ENCODE peak calls at places on chromosomes 12 and 14, in nine cellular contexts. One of them, this sample, is unnamed.

GRCh38 chr12:116609236-116609635 is 50.1 kb downstream of the MAP1LC3B2 start:
- DNase-seq in upper lobe of left lung: no peak
- DNase-seq in esophagus muscularis mucosa: no peak
- DNase-seq in GM12891: no peak
- DNase-seq in spleen: no peak
- DNase-seq in HCT116: no peak
- DNase-seq in endothelial cell of umbilical vein: no peak
- DNase-seq in GM12878: no peak
- DNase-seq in breast epithelium: no peak
- DNase-seq in this sample: no peak

GRCh38 chr12:132588319-132588718 is 22.1 kb downstream of the LRCOL1 start:
- DNase-seq in GM12878: no peak
- DNase-seq in HCT116: no peak
- DNase-seq in endothelial cell of umbilical vein: no peak
- DNase-seq in upper lobe of left lung: no peak
- DNase-seq in breast epithelium: no peak
- DNase-seq in spleen: no peak
- DNase-seq in GM12891: no peak
- DNase-seq in esophagus muscularis mucosa: no peak
- DNase-seq in this sample: no peak

GRCh38 chr14:61129168-61129745 is 148.2 kb downstream of the SLC38A6 start:
- DNase-seq in endothelial cell of umbilical vein: no peak
- DNase-seq in breast epithelium: no peak
- DNase-seq in GM12891: no peak
- DNase-seq in HCT116: no peak
- DNase-seq in esophagus muscularis mucosa: no peak
- DNase-seq in GM12878: no peak
- DNase-seq in spleen: no peak
- DNase-seq in upper lobe of left lung: no peak
- DNase-seq in this sample: no peak

GRCh38 chr12:94673951-94674570 is 23.7 kb upstream of the TMCC3 start:
- DNase-seq in HCT116: no peak
- DNase-seq in upper lobe of left lung: no peak
- DNase-seq in GM12891: no peak
- DNase-seq in esophagus muscularis mucosa: no peak
- DNase-seq in spleen: no peak
- DNase-seq in breast epithelium: no peak
- DNase-seq in GM12878: no peak
- DNase-seq in endothelial cell of umbilical vein: peak
- DNase-seq in this sample: no peak

GRCh38 chr12:109858764-109859163 is 21.6 kb downstream of the GLTP start:
- DNase-seq in upper lobe of left lung: no peak
- DNase-seq in GM12878: no peak
- DNase-seq in spleen: no peak
- DNase-seq in esophagus muscularis mucosa: no peak
- DNase-seq in HCT116: no peak
- DNase-seq in GM12891: no peak
- DNase-seq in endothelial cell of umbilical vein: no peak
- DNase-seq in breast epithelium: no peak
- DNase-seq in this sample: no peak

GRCh38 chr14:100533647-100534485 is 53.4 kb downstream of the BEGAIN start:
- DNase-seq in GM12878: no peak
- DNase-seq in spleen: peak
- DNase-seq in esophagus muscularis mucosa: peak
- DNase-seq in GM12891: peak
- DNase-seq in breast epithelium: peak
- DNase-seq in HCT116: no peak
- DNase-seq in endothelial cell of umbilical vein: no peak
- DNase-seq in upper lobe of left lung: peak
- DNase-seq in this sample: peak

GRCh38 chr12:119957135-119957534 is 31.9 kb upstream of the BICDL1 start:
- DNase-seq in HCT116: no peak
- DNase-seq in endothelial cell of umbilical vein: no peak
- DNase-seq in spleen: no peak
- DNase-seq in GM12891: no peak
- DNase-seq in breast epithelium: no peak
- DNase-seq in esophagus muscularis mucosa: no peak
- DNase-seq in GM12878: no peak
- DNase-seq in upper lobe of left lung: no peak
- DNase-seq in this sample: no peak

GRCh38 chr14:90381011-90381790 is 15.6 kb upstream of the CALM1 start:
- DNase-seq in esophagus muscularis mucosa: no peak
- DNase-seq in spleen: no peak
- DNase-seq in GM12878: no peak
- DNase-seq in breast epithelium: no peak
- DNase-seq in GM12891: no peak
- DNase-seq in endothelial cell of umbilical vein: no peak
- DNase-seq in upper lobe of left lung: peak
- DNase-seq in HCT116: no peak
- DNase-seq in this sample: peak

GRCh38 chr14:75497191-75497590 is 25.1 kb upstream of the BATF start:
- DNase-seq in HCT116: no peak
- DNase-seq in breast epithelium: no peak
- DNase-seq in esophagus muscularis mucosa: peak
- DNase-seq in GM12891: no peak
- DNase-seq in endothelial cell of umbilical vein: no peak
- DNase-seq in upper lobe of left lung: no peak
- DNase-seq in GM12878: no peak
- DNase-seq in spleen: no peak
- DNase-seq in this sample: no peak

GRCh38 chr14:43479751-43480150 is 1027.3 kb downstream of the FSCB start:
- DNase-seq in GM12891: no peak
- DNase-seq in GM12878: no peak
- DNase-seq in esophagus muscularis mucosa: no peak
- DNase-seq in HCT116: no peak
- DNase-seq in spleen: no peak
- DNase-seq in endothelial cell of umbilical vein: no peak
- DNase-seq in upper lobe of left lung: no peak
- DNase-seq in breast epithelium: no peak
- DNase-seq in this sample: no peak

GRCh38 chr14:94056579-94057308 is 24.3 kb downstream of the DDX24 start:
- DNase-seq in esophagus muscularis mucosa: peak
- DNase-seq in GM12878: peak
- DNase-seq in upper lobe of left lung: no peak
- DNase-seq in breast epithelium: no peak
- DNase-seq in HCT116: no peak
- DNase-seq in spleen: peak
- DNase-seq in endothelial cell of umbilical vein: no peak
- DNase-seq in GM12891: no peak
- DNase-seq in this sample: no peak

GRCh38 chr12:63869656-63870055 is 25.2 kb downstream of the SRGAP1 start:
- DNase-seq in upper lobe of left lung: no peak
- DNase-seq in GM12878: no peak
- DNase-seq in esophagus muscularis mucosa: no peak
- DNase-seq in spleen: no peak
- DNase-seq in breast epithelium: no peak
- DNase-seq in HCT116: no peak
- DNase-seq in GM12891: no peak
- DNase-seq in endothelial cell of umbilical vein: no peak
- DNase-seq in this sample: no peak

GRCh38 chr14:34479694-34480093 is 17.7 kb upstream of the SPTSSA start:
- DNase-seq in GM12891: no peak
- DNase-seq in esophagus muscularis mucosa: no peak
- DNase-seq in GM12878: no peak
- DNase-seq in endothelial cell of umbilical vein: no peak
- DNase-seq in spleen: no peak
- DNase-seq in breast epithelium: no peak
- DNase-seq in upper lobe of left lung: no peak
- DNase-seq in HCT116: no peak
- DNase-seq in this sample: peak
- TF ChIP-seq POLR2A in GM12891: no peak
- TF ChIP-seq POLR2A in esophagus muscularis mucosa: no peak
- TF ChIP-seq POLR2A in GM12878: no peak
- TF ChIP-seq POLR2A in endothelial cell of umbilical vein: no peak
- TF ChIP-seq POLR2A in spleen: no peak
- TF ChIP-seq POLR2A in breast epithelium: no peak
- TF ChIP-seq POLR2A in upper lobe of left lung: no peak
- TF ChIP-seq POLR2A in HCT116: no peak
- TF ChIP-seq POLR2A in this sample: no peak

GRCh38 chr14:50801706-50802105 is 29.3 kb downstream of the NIN start:
- DNase-seq in GM12878: no peak
- DNase-seq in spleen: no peak
- DNase-seq in upper lobe of left lung: no peak
- DNase-seq in GM12891: no peak
- DNase-seq in endothelial cell of umbilical vein: peak
- DNase-seq in esophagus muscularis mucosa: no peak
- DNase-seq in breast epithelium: no peak
- DNase-seq in HCT116: no peak
- DNase-seq in this sample: no peak

GRCh38 chr14:50808053-50808452 is 22.9 kb downstream of the NIN start:
- DNase-seq in esophagus muscularis mucosa: peak
- DNase-seq in HCT116: no peak
- DNase-seq in upper lobe of left lung: no peak
- DNase-seq in breast epithelium: no peak
- DNase-seq in GM12878: no peak
- DNase-seq in spleen: no peak
- DNase-seq in GM12891: no peak
- DNase-seq in endothelial cell of umbilical vein: no peak
- DNase-seq in this sample: no peak

GRCh38 chr14:50804181-50804721 is 26.7 kb downstream of the NIN start:
- DNase-seq in spleen: no peak
- DNase-seq in upper lobe of left lung: no peak
- DNase-seq in endothelial cell of umbilical vein: peak
- DNase-seq in GM12878: no peak
- DNase-seq in breast epithelium: no peak
- DNase-seq in HCT116: no peak
- DNase-seq in GM12891: no peak
- DNase-seq in esophagus muscularis mucosa: peak
- DNase-seq in this sample: no peak

GRCh38 chr14:50805396-50805795 is 25.6 kb downstream of the NIN start:
- DNase-seq in GM12891: no peak
- DNase-seq in breast epithelium: no peak
- DNase-seq in spleen: no peak
- DNase-seq in endothelial cell of umbilical vein: no peak
- DNase-seq in HCT116: no peak
- DNase-seq in upper lobe of left lung: no peak
- DNase-seq in GM12878: no peak
- DNase-seq in esophagus muscularis mucosa: no peak
- DNase-seq in this sample: no peak

DNA sequence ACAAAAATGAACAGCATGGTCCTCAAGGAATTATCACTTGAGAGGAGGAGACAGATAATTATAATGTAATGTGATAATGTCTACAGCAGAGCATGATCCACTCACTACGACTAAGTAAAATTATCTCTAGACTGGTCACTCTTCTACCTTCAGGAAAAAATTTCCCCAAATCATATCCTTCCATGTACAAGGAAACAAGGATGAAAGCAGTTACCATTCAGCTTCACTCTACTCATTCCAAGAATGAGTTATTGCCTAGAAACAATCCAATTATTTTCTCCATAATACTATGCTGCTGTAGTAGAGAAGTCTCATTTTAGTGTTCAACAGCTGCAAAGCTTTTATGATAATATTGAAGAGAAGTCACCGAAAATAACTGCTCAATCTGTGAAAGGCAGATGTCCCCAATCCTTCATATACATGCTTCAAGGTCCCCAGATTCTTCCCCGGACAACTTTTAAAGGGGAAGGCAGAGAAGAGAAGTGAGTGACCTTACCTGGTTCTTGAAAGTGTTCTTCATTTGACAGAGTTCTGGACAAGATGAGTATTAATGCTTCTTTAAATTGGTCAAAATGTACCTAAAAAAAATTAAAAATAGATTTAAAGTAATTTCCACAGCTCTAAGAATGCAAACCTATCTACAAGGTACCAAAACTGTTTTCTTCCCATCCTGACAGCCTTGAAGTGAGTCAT is 24.6 kb downstream of the NIN start:
- DNase-seq in esophagus muscularis mucosa: no peak
- DNase-seq in HCT116: no peak
- DNase-seq in GM12878: no peak
- DNase-seq in breast epithelium: no peak
- DNase-seq in GM12891: no peak
- DNase-seq in upper lobe of left lung: no peak
- DNase-seq in spleen: no peak
- DNase-seq in endothelial cell of umbilical vein: no peak
- DNase-seq in this sample: no peak
- TF ChIP-seq POLR2AphosphoS5 in esophagus muscularis mucosa: no peak
- TF ChIP-seq POLR2AphosphoS5 in HCT116: no peak
- TF ChIP-seq POLR2AphosphoS5 in GM12878: no peak
- TF ChIP-seq POLR2AphosphoS5 in breast epithelium: no peak
- TF ChIP-seq POLR2AphosphoS5 in GM12891: no peak
- TF ChIP-seq POLR2AphosphoS5 in upper lobe of left lung: no peak
- TF ChIP-seq POLR2AphosphoS5 in spleen: no peak
- TF ChIP-seq POLR2AphosphoS5 in endothelial cell of umbilical vein: no peak
- TF ChIP-seq POLR2AphosphoS5 in this sample: no peak

DNA sequence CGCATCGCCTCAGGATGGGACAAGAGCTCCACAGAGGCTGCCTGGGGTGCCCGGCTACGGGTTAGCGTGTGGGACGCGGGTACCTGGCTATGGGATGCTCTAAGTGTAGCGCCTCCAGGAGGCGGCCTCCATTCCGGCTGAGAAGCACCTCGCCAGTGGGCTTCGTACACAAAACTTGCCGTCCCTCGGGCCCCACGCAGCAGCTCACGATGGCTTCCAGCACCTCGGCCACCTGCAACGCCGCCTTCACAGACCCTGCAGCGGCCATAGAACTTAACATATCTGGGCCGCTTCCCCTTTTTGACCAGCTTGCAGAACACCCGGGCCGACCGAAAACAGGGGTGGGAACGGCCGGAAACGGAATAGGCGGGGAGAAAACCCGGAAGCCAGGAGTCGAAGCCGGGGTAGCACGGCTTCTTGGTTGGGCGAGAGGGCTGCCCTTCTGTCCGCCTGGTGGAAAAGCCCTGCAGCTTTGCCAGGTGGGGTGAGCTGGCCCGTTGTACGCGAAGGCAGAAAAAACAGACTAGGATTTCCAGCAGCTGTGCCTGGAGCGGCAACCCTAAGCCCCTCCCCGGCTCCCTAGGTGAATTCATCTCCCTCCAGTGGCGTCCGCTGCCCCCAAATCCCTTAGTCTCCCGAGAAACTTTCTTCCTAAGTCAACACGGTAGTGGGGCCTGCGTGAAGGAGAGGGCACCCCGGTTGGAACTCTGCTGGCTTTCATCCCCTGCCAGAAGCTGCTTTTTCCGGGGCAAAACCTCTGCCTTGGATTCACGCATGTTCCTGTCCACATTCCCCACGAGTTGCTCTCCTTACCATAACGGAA is at the start of gene BBS10:
- DNase-seq in endothelial cell of umbilical vein: peak
- DNase-seq in upper lobe of left lung: peak
- DNase-seq in GM12891: peak
- DNase-seq in esophagus muscularis mucosa: peak
- DNase-seq in breast epithelium: peak
- DNase-seq in GM12878: peak
- DNase-seq in HCT116: peak
- DNase-seq in spleen: peak
- DNase-seq in this sample: peak
- TF ChIP-seq POLR2A in endothelial cell of umbilical vein: peak
- TF ChIP-seq POLR2A in upper lobe of left lung: peak
- TF ChIP-seq POLR2A in GM12891: peak
- TF ChIP-seq POLR2A in esophagus muscularis mucosa: no peak
- TF ChIP-seq POLR2A in breast epithelium: peak
- TF ChIP-seq POLR2A in GM12878: peak
- TF ChIP-seq POLR2A in HCT116: peak
- TF ChIP-seq POLR2A in spleen: no peak
- TF ChIP-seq POLR2A in this sample: no peak

DNA sequence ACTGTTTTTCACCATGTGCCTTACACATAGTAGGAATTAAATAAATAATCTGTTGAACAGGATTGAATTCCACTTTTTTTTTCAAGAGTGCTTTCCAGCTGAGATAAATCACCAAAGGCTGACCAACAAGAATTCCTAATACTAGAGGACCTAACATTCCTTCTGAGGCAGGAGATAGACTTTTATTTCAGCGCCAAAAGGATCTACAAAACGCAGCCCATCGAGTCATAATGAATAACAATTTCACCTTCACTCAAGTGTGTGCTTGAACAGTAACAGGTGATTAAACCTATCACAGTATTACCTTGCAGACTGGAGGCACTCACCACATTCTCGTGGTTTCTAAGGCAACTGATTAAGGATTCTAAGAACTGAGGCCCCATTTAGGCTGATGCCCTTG is 224.3 kb upstream of the ATP2B1 start:
- DNase-seq in GM12891: no peak
- DNase-seq in esophagus muscularis mucosa: no peak
- DNase-seq in upper lobe of left lung: no peak
- DNase-seq in HCT116: no peak
- DNase-seq in spleen: no peak
- DNase-seq in breast epithelium: no peak
- DNase-seq in endothelial cell of umbilical vein: no peak
- DNase-seq in GM12878: no peak
- DNase-seq in this sample: no peak
- TF ChIP-seq POLR2AphosphoS5 in GM12891: no peak
- TF ChIP-seq POLR2AphosphoS5 in esophagus muscularis mucosa: no peak
- TF ChIP-seq POLR2AphosphoS5 in upper lobe of left lung: no peak
- TF ChIP-seq POLR2AphosphoS5 in HCT116: no peak
- TF ChIP-seq POLR2AphosphoS5 in spleen: no peak
- TF ChIP-seq POLR2AphosphoS5 in breast epithelium: no peak
- TF ChIP-seq POLR2AphosphoS5 in endothelial cell of umbilical vein: no peak
- TF ChIP-seq POLR2AphosphoS5 in GM12878: no peak
- TF ChIP-seq POLR2AphosphoS5 in this sample: no peak